ENCODE peak calls at places on chromosomes 6 and 20, in five cellular contexts. Q is IMR-90; U is breast epithelium; G is naive thymus-derived CD4-positive, alpha-beta T cell; P is CD4-positive, alpha-beta memory T cell. V is an unnamed sample. For H3K4me1 and H3K9me3, the result is how much of the 10 kb centered on the place peaks cover.

GRCh38 chr20:6074145-6074561 is 20.3 kb upstream of the LRRN4 start:
- DNase-seq in U (no peak), Q (no peak), P (peak), G (no peak), V (no peak)

GRCh38 chr20:53804920-53805894 is 211.6 kb upstream of the ZNF217 start:
- DNase-seq in G (no peak), U (no peak), P (no peak), Q (no peak), V (no peak)

GRCh38 chr6:43481075-43481474 is 3.7 kb downstream of the TJAP1 start:
- DNase-seq in Q (no peak), U (no peak), G (no peak), P (no peak), V (no peak)

GRCh38 chr20:57238089-57238488 is 28.4 kb downstream of the BMP7 start:
- DNase-seq in U (no peak), P (no peak), Q (no peak), G (no peak), V (no peak)

GRCh38 chr20:63291811-63292210 is 1.2 kb upstream of the COL20A1 start:
- DNase-seq in U (no peak), P (no peak), G (no peak), Q (no peak), V (no peak)

GRCh38 chr20:41149679-41150131 is 12.4 kb downstream of the PLCG1 start:
- DNase-seq in U (no peak), Q (peak), G (no peak), P (no peak), V (no peak)

GRCh38 chr6:145091827-145092164 is 643.5 kb downstream of the EPM2A start:
- DNase-seq in P (no peak), U (no peak), G (no peak), Q (no peak), V (no peak)

GRCh38 chr6:11384531-11385309 is 152.3 kb upstream of the NEDD9 start:
- DNase-seq in Q (peak), U (no peak), P (no peak), G (no peak), V (no peak)

GRCh38 chr20:59765599-59766177 is 161.3 kb downstream of the PHACTR3 start:
- DNase-seq in G (peak), P (no peak), U (no peak), Q (no peak), V (no peak)

GRCh38 chr6:72579865-72580264 is 42.0 kb upstream of the KCNQ5 start:
- DNase-seq in P (no peak), U (no peak), Q (no peak), G (no peak), V (no peak)

GRCh38 chr20:19741914-19742313 is 16.1 kb upstream of the RIN2 start:
- DNase-seq in Q (no peak), P (no peak), G (no peak), U (no peak), V (no peak)

GRCh38 chr6:13431861-13432465 is 55.4 kb downstream of the GFOD1 start:
- DNase-seq in Q (peak), U (no peak), P (no peak), G (no peak), V (no peak)

GRCh38 chr6:151299009-151299408 is 59.2 kb downstream of the AKAP12 start:
- DNase-seq in P (no peak), Q (no peak), U (no peak), G (no peak), V (no peak)

GRCh38 chr20:3766381-3766780 is 1.2 kb downstream of the ADISSP start:
- DNase-seq in G (no peak), Q (no peak), P (no peak), U (no peak), V (no peak)

GRCh38 chr6:90284236-90284744 is 12.4 kb downstream of the BACH2 start:
- DNase-seq in P (peak), G (peak), Q (peak), U (no peak), V (peak)

GRCh38 chr6:112214749-112215269 is 39.6 kb downstream of the LAMA4 start:
- DNase-seq in P (no peak), U (no peak), Q (peak), G (no peak), V (no peak)

GRCh38 chr6:161162722-161163121 is 111.1 kb downstream of the AGPAT4 start:
- DNase-seq in Q (no peak), U (no peak), P (no peak), G (no peak), V (no peak)
- H3K4me1 ChIP-seq in Q (under half), U (under half), P (under half), G (under half), V (under half)

GRCh38 chr20:16531485-16531884 is 41.8 kb downstream of the KIF16B start:
- DNase-seq in U (no peak), G (no peak), Q (no peak), P (no peak), V (no peak)

GRCh38 chr20:16530201-16530681 is 43.0 kb downstream of the KIF16B start:
- DNase-seq in Q (peak), U (no peak), G (no peak), P (no peak), V (no peak)

GRCh38 chr20:16528078-16528477 is 45.2 kb downstream of the KIF16B start:
- DNase-seq in Q (peak), P (no peak), U (peak), G (no peak), V (no peak)

GRCh38 chr20:16526433-16527380 is 46.5 kb downstream of the KIF16B start:
- DNase-seq in U (no peak), G (no peak), P (no peak), Q (peak), V (no peak)

GRCh38 chr20:16527438-16527837 is 45.8 kb downstream of the KIF16B start:
- DNase-seq in P (no peak), U (no peak), Q (no peak), G (no peak), V (no peak)
- H3K27ac ChIP-seq in P (no peak), U (peak), Q (no peak), G (no peak), V (no peak)

GRCh38 chr6:67814262-67814661 is 820.8 kb upstream of the ADGRB3 start:
- DNase-seq in G (no peak), Q (no peak), U (no peak), P (no peak), V (no peak)
- H3K9me3 ChIP-seq in G (under half), Q (under half), U (under half), P (under half), V (under half)

GRCh38 chr6:24930386-24930785 is 5.4 kb downstream of the RIPOR2 start:
- DNase-seq in P (no peak), Q (peak), U (no peak), G (no peak), V (no peak)
- H3K4me1 ChIP-seq in P (half or more), Q (under half), U (under half), G (half or more), V (half or more)

DNA sequence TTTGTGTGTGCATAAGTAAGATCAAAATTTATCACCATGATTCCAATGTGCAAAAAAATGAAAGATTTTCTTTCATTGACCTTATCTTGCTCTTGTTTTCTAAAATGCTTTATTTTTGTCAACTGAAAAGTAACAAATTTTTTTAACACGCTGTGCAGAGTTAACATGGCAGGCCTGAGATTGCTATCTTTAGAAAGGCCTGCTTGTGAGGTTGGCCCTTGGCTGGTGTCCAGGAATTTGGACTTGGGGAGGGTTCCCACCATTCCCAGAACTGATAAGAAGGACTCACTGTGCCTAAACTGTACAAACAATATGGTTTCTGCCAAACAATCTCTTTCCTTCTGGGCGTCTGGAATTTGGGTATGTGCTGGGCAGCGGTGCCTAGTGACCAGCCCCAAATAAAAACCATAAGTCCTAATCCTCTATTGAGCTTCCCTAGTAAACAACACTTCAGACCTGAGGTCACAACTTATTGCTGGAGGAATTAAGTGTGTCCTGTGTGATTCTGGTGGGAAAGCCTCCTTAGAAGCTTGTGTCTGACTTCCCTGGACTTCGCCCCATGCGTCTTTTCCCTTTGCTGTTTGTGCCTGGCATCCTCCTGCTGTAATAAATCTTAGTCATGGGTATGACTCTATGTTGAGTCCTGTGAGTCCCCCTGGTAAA is 19.8 kb upstream of the MYLIP start:
- DNase-seq in G (no peak), U (no peak), Q (no peak), P (no peak), V (no peak)
- H3K27ac ChIP-seq in G (no peak), U (no peak), Q (no peak), P (no peak), V (peak)

DNA sequence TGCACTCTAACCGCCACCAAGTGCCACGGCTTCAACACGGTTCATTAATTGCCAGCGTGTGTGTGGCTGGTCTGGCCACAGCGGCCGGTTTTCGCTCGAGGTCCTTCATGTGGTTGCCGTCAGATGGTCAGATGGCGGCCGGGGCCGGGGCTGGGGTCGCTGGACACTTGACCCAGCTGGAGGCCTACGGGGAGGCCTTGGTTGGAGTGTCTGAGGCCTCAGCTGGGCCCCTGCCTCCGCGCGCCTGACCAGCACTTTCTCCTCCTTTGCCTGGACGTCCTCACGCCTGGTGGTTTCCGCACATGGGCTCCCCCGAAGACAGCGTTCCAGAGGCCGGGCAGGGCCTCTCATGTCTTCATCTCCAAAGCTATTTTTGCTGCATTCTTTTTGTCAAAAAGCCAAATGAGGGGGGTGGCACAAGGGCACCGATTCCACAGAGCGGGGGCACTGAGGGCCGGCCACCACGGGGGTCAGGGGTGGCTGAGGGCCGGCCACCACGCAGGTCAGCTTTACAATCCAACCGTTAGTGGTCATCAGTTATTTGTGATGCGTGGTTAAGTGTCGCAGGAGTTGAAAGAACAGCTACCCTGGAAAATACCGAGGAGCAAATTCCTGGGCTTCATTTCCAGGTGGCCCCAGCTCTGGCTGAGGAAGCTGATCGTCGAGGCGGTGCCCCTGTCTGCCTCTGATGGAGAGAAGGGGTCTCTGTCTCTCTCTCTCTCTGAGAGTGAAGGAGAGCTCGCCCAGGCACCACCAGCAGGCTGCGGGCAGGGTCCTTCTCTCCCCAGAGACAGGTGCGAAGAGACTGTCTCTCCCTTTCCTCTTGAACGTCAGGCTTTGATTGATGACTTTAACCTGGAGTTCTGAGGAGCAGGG is 50.5 kb upstream of the FRMD1 start:
- DNase-seq in P (no peak), U (peak), Q (no peak), G (no peak), V (no peak)
- H3K9me3 ChIP-seq in P (under half), U (under half), Q (under half), G (under half), V (under half)

DNA sequence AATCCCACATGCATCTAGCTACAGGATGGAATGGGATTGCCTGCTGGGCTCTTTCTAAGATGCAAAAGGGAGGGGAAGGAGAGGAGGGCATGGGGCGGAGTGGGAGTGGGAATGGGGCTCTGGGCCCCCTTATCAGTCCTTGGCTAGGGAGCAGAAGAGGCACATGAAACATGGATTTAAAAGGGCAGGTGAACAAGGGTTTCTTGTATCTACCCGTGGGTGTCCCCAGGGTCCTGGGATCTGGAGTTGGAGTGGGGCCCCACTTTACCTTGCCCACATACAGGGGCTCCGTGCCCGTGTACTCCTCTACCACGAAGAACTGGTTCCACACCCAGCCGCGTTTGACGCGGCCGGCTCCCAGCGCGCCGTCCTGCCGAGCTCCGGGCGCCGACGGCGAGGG is 57.5 kb downstream of the CDH22 start:
- DNase-seq in G (no peak), U (no peak), P (no peak), Q (no peak), V (no peak)
- H3K4me1 ChIP-seq in G (under half), U (under half), P (under half), Q (under half), V (under half)

GRCh38 chr20:36102306-36102705 is 52.2 kb upstream of the EPB41L1 start:
- DNase-seq in G (no peak), Q (no peak), U (no peak), P (no peak), V (no peak)
- H3K27ac ChIP-seq in G (no peak), Q (no peak), U (peak), P (no peak), V (no peak)

V was measured in CD8-positive, alpha-beta memory T cell.